ENCODE peak calls at places on chromosome 13, in five cellular contexts. K, Z, E, F and G are unnamed samples.

GRCh38 chr13:110853235-110853721 is 61.6 kb downstream of the ANKRD10 start:
- DNase-seq in K (no peak), Z (no peak), E (peak; percentile 76), F (peak; percentile 15), G (peak; percentile 23)

GRCh38 chr13:50080856-50081105 is 65.5 kb downstream of the KCNRG start:
- DNase-seq in K (no peak), Z (peak; percentile 44), E (peak; percentile 39), F (no peak), G (peak; percentile 31)

GRCh38 chr13:39600766-39601165 is 2.2 kb downstream of the LHFPL6 start:
- DNase-seq in K (peak; percentile 73), Z (peak; percentile 12), E (peak; percentile 56), F (no peak), G (peak; percentile 48)

GRCh38 chr13:39282400-39282972 is 244.2 kb downstream of the NHLRC3 start:
- DNase-seq in K (no peak), Z (no peak), E (no peak), F (no peak), G (no peak)

GRCh38 chr13:49784886-49785570 is 7.5 kb downstream of the KPNA3 start:
- DNase-seq in K (no peak), Z (no peak), E (peak; percentile 54), F (no peak), G (peak; percentile 18)

GRCh38 chr13:41708648-41709175 is 251.4 kb downstream of the RGCC start:
- DNase-seq in K (peak; percentile 35), Z (no peak), E (no peak), F (no peak), G (no peak)

GRCh38 chr13:94620286-94620896 is 18.7 kb downstream of the GPR180 start:
- DNase-seq in K (no peak), Z (peak; percentile 58), E (peak; percentile 72), F (peak; percentile 11), G (peak; percentile 40)

GRCh38 chr13:73708393-73708985 is 425.7 kb downstream of the KLF12 start:
- DNase-seq in K (peak; percentile 38), Z (peak; percentile 87), E (peak; percentile 87), F (peak; percentile 58), G (peak; percentile 70)

GRCh38 chr13:32391101-32391620 is 36.8 kb downstream of the N4BP2L1 start:
- DNase-seq in K (no peak), Z (no peak), E (no peak), F (no peak), G (no peak)

GRCh38 chr13:109412232-109412935 is 374.0 kb downstream of the IRS2 start:
- DNase-seq in K (peak; percentile 57), Z (peak; percentile 49), E (peak; percentile 81), F (peak; percentile 76), G (no peak)

GRCh38 chr13:50400035-50400726 is 384.9 kb downstream of the KCNRG start:
- DNase-seq in K (peak; percentile 64), Z (peak; percentile 50), E (no peak), F (peak; percentile 66), G (peak; percentile 28)

GRCh38 chr13:21695536-21695935 is 24.7 kb downstream of the FGF9 start:
- DNase-seq in K (no peak), Z (no peak), E (no peak), F (no peak), G (no peak)

GRCh38 chr13:79780240-79780639 is 299.3 kb downstream of the NDFIP2 start:
- DNase-seq in K (no peak), Z (peak; percentile 16), E (no peak), F (peak; percentile 45), G (peak; percentile 55)

GRCh38 chr13:48303331-48304131 is at the start of gene RB1:
- DNase-seq in K (peak; percentile 94), Z (peak; percentile 93), E (peak; percentile 87), F (peak; percentile 90), G (peak; percentile 90)

GRCh38 chr13:28819748-28820098 is 416 bp upstream of the MTUS2 start:
- DNase-seq in K (peak; percentile 44), Z (peak; percentile 45), E (peak; percentile 55), F (peak; percentile 30), G (peak; percentile 19)

GRCh38 chr13:109113427-109113826 is 484.0 kb downstream of the MYO16 start:
- DNase-seq in K (no peak), Z (no peak), E (no peak), F (no peak), G (peak; percentile 33)

GRCh38 chr13:73266640-73267180 is 207.9 kb downstream of the KLF5 start:
- DNase-seq in K (no peak), Z (no peak), E (no peak), F (no peak), G (no peak)

GRCh38 chr13:35690546-35690945 is 214.1 kb upstream of the MAB21L1 start:
- DNase-seq in K (no peak), Z (peak; percentile 26), E (peak; percentile 52), F (peak; percentile 55), G (peak; percentile 55)

GRCh38 chr13:110450941-110451340 is 110.6 kb downstream of the RAB20 start:
- DNase-seq in K (no peak), Z (no peak), E (no peak), F (no peak), G (no peak)

GRCh38 chr13:72657379-72657778 is 70.0 kb downstream of the MZT1 start:
- DNase-seq in K (no peak), Z (no peak), E (no peak), F (no peak), G (no peak)

GRCh38 chr13:75196112-75196855 is 285.7 kb downstream of the TBC1D4 start:
- DNase-seq in K (no peak), Z (peak; percentile 77), E (peak; percentile 95), F (peak; percentile 36), G (peak; percentile 58)

GRCh38 chr13:110874508-110874960 is 40.3 kb downstream of the ANKRD10 start:
- DNase-seq in K (peak; percentile 92), Z (peak; percentile 62), E (peak; percentile 64), F (peak; percentile 62), G (peak; percentile 58)

GRCh38 chr13:109158383-109158782 is 529.0 kb downstream of the MYO16 start:
- DNase-seq in K (no peak), Z (no peak), E (no peak), F (no peak), G (no peak)

GRCh38 chr13:110354209-110354627 is 47.1 kb downstream of the COL4A2 start:
- DNase-seq in K (no peak), Z (no peak), E (no peak), F (no peak), G (no peak)

GRCh38 chr13:80716610-80717081 is 375.7 kb upstream of the SPRY2 start:
- DNase-seq in K (peak; percentile 30), Z (peak; percentile 78), E (peak; percentile 90), F (no peak), G (peak; percentile 7)

GRCh38 chr13:50357586-50358118 is 342.4 kb downstream of the KCNRG start:
- DNase-seq in K (peak; percentile 54), Z (peak; percentile 84), E (peak; percentile 69), F (peak; percentile 96), G (peak; percentile 92)

GRCh38 chr13:100694722-100695644 is 20.4 kb upstream of the TMTC4 start:
- DNase-seq in K (no peak), Z (peak; percentile 93), E (peak; percentile 68), F (peak; percentile 94), G (peak; percentile 65)

GRCh38 chr13:106103779-106104178 is 431.7 kb downstream of the EFNB2 start:
- DNase-seq in K (no peak), Z (peak; percentile 65), E (peak; percentile 88), F (peak; percentile 93), G (peak; percentile 56)

GRCh38 chr13:43830481-43830873 is 43.7 kb upstream of the ENOX1 start:
- DNase-seq in K (no peak), Z (peak; percentile 94), E (peak; percentile 87), F (peak; percentile 83), G (peak; percentile 95)

GRCh38 chr13:113997845-113998751 is 24.2 kb upstream of the C13orf46 start:
- DNase-seq in K (peak; percentile 48), Z (peak; percentile 50), E (peak; percentile 61), F (peak; percentile 21), G (peak; percentile 92)

GRCh38 chr13:114115191-114115671 is 17.2 kb downstream of the RASA3 start:
- DNase-seq in K (peak; percentile 17), Z (peak; percentile 84), E (peak; percentile 75), F (peak; percentile 92), G (peak; percentile 90)

GRCh38 chr13:100483836-100484381 is 104.7 kb downstream of the GGACT start:
- DNase-seq in K (no peak), Z (no peak), E (no peak), F (no peak), G (no peak)

GRCh38 chr13:36006347-36006746 is 124.8 kb downstream of the DCLK1 start:
- DNase-seq in K (no peak), Z (no peak), E (peak; percentile 29), F (no peak), G (peak; percentile 37)

GRCh38 chr13:55160911-55161310 is 1979.8 kb upstream of the PRR20A start:
- DNase-seq in K (no peak), Z (no peak), E (no peak), F (no peak), G (no peak)

GRCh38 chr13:112692104-112692503 is 2.3 kb downstream of the ATP11A start:
- DNase-seq in K (no peak), Z (no peak), E (no peak), F (no peak), G (no peak)
- H3K4me3 ChIP-seq in K (peak overlapping the region; percentile 73), Z (no peak overlapping the region), E (no peak overlapping the region), F (no peak overlapping the region), G (no peak overlapping the region)

GRCh38 chr13:97231832-97232201 is 9.7 kb downstream of the MBNL2 start:
- DNase-seq in K (no peak), Z (no peak), E (no peak), F (peak; percentile 86), G (no peak)
- TF ChIP-seq CTCF in K (no peak), Z (no peak), E (no peak), F (no peak), G (no peak)

GRCh38 chr13:30113983-30114491 is 193.3 kb downstream of the KATNAL1 start:
- DNase-seq in K (no peak), Z (no peak), E (no peak), F (no peak), G (no peak)
- H3K4me3 ChIP-seq in K (peak overlapping the region; percentile 58), Z (no peak overlapping the region), E (no peak overlapping the region), F (no peak overlapping the region), G (peak overlapping the region; percentile 37)

GRCh38 chr13:98315466-98315865 is 138.4 kb upstream of the RNF113B start:
- DNase-seq in K (no peak), Z (peak; percentile 55), E (peak; percentile 63), F (peak; percentile 59), G (peak; percentile 45)

GRCh38 chr13:98317573-98318171 is 140.6 kb upstream of the RNF113B start:
- DNase-seq in K (no peak), Z (no peak), E (no peak), F (no peak), G (no peak)

GRCh38 chr13:98315902-98316301 is 138.8 kb upstream of the RNF113B start:
- DNase-seq in K (peak; percentile 31), Z (no peak), E (no peak), F (no peak), G (no peak)

GRCh38 chr13:98320561-98321105 is 143.6 kb upstream of the RNF113B start:
- DNase-seq in K (no peak), Z (no peak), E (no peak), F (no peak), G (no peak)

DNA sequence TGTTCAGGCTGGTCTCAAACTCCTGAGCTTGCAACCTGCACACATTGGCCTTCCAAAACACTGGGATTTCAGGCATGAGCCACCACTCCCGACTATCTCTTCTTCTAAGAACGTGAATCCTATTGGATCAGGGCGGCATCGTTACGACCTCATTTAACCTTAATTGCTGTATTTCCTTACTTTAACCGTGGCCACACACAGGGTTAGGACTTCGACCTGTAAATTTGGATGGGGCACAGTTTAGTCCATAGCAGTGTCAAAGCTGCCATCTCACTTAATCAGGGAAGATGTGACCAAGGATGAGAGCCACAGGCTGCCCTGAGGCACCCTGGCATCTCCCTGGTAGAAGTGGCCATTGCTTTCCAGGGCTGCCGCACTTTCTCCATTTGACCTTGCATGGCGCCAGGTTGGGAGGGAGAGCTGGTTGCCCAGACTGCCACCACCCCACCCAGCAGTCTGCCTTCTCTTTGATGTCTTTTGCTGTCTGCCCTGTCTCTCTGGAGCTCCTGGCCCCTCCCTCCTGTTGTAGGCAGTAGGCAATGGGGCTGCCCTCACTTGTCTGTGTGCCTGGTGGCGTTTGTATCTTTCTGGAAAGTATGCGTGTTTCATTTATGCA is 141.3 kb upstream of the RNF113B start:
- DNase-seq in K (no peak), Z (no peak), E (no peak), F (no peak), G (no peak)
- TF ChIP-seq CTCF in K (no peak), Z (no peak), E (no peak), F (no peak), G (no peak)